ENCODE peak calls at places on chromosome 1, in five cellular contexts. L is EL; O is activated gamma-delta T cell treated with anti-CD3 and anti-CD28 coated beads, Interleukin-2, amount 50 U/mL, for 16 hours; C is HepG2; D is activated naive CD8-positive, alpha-beta T cell treated with anti-CD3 and anti-CD28 coated beads, Interleukin-2, amount 50 U/mL, for 24 hours. A is an unnamed sample.

GRCh38 chr1:44544960-44545359 is 129.3 kb downstream of the TMEM53 start:
- DNase-seq in L (no peak), O (no peak), C (no peak), D (no peak), A (no peak)

GRCh38 chr1:167916766-167917511 is 3.0 kb upstream of the ADCY10 start:
- DNase-seq in L (no peak), D (no peak), C (peak; percentile 92), O (no peak), A (no peak)

GRCh38 chr1:42035830-42036604 is 117.2 kb upstream of the GUCA2B start:
- DNase-seq in L (peak; percentile 92), C (peak; percentile 74), D (peak; percentile 99), O (peak; percentile 98), A (peak; percentile 99)

GRCh38 chr1:88612783-88613182 is 71.3 kb upstream of the PKN2 start:
- DNase-seq in O (no peak), D (no peak), C (no peak), L (no peak), A (no peak)

GRCh38 chr1:237041795-237042466 is at the start of gene RYR2:
- DNase-seq in L (no peak), O (no peak), D (no peak), C (no peak), A (peak; percentile 72)

GRCh38 chr1:88891318-88892145 is at the start of gene GTF2B:
- DNase-seq in C (peak; percentile 89), O (peak; percentile 87), L (peak; percentile 97), D (peak; percentile 92), A (peak; percentile 82)

GRCh38 chr1:233113009-233113712 is 162.8 kb downstream of the NTPCR start:
- DNase-seq in L (peak; percentile 99), C (peak; percentile 48), D (peak; percentile 10), O (no peak), A (peak; percentile 24)

GRCh38 chr1:110336300-110337039 is 2.7 kb upstream of the RBM15 start:
- DNase-seq in L (peak; percentile 57), O (no peak), C (no peak), D (no peak), A (no peak)

GRCh38 chr1:149885364-149886111 is 13.8 kb upstream of the BOLA1 start:
- DNase-seq in L (peak; percentile 89), O (peak; percentile 40), D (peak; percentile 76), C (peak; percentile 88), A (peak; percentile 40)

GRCh38 chr1:23098463-23099170 is 70.0 kb downstream of the LUZP1 start:
- DNase-seq in L (peak; percentile 80), O (peak; percentile 36), C (peak; percentile 62), D (peak; percentile 45), A (peak; percentile 61)

GRCh38 chr1:38076038-38076437 is 29.4 kb upstream of the POU3F1 start:
- DNase-seq in O (no peak), L (no peak), C (no peak), D (no peak), A (peak; percentile 70)

GRCh38 chr1:48817505-48818114 is 40.9 kb upstream of the BEND5 start:
- DNase-seq in O (no peak), C (peak; percentile 18), L (peak; percentile 12), D (peak; percentile 54), A (peak; percentile 79)

GRCh38 chr1:72282690-72283203 is 408 bp upstream of the NEGR1 start:
- DNase-seq in L (peak; percentile 97), O (peak; percentile 38), C (peak; percentile 25), D (peak; percentile 71), A (peak; percentile 88)

GRCh38 chr1:78005755-78006154 is 1.0 kb downstream of the DNAJB4 start:
- DNase-seq in C (peak; percentile 64), D (no peak), O (no peak), L (peak; percentile 91), A (no peak)

GRCh38 chr1:68358439-68358838 is 91.3 kb downstream of the RPE65 start:
- DNase-seq in C (no peak), D (no peak), O (no peak), L (no peak), A (no peak)

GRCh38 chr1:114024049-114024448 is 44.8 kb downstream of the OLFML3 start:
- DNase-seq in O (no peak), C (no peak), D (no peak), L (no peak), A (no peak)

GRCh38 chr1:3902546-3902945 is 2.5 kb upstream of the C1orf174 start:
- DNase-seq in C (no peak), L (no peak), D (no peak), O (no peak), A (no peak)

GRCh38 chr1:1273152-1273534 is 511 bp downstream of the UBE2J2 start:
- DNase-seq in D (no peak), C (no peak), O (no peak), L (no peak), A (no peak)

GRCh38 chr1:15173863-15174614 is 20.5 kb downstream of the TMEM51 start:
- DNase-seq in C (peak; percentile 78), O (no peak), D (no peak), L (no peak), A (no peak)

GRCh38 chr1:230858918-230859819 is 9.2 kb downstream of the C1orf198 start:
- DNase-seq in O (no peak), L (peak; percentile 89), C (no peak), D (no peak), A (no peak)

GRCh38 chr1:24415910-24416665 is 486 bp downstream of the NIPAL3 start:
- DNase-seq in C (no peak), D (no peak), O (peak; percentile 3), L (peak; percentile 39), A (no peak)

GRCh38 chr1:206472454-206472853 is 2.2 kb downstream of the IKBKE start:
- DNase-seq in O (no peak), C (peak; percentile 31), D (peak; percentile 46), L (peak; percentile 92), A (peak; percentile 61)

GRCh38 chr1:62391369-62391971 is 45.4 kb upstream of the USP1 start:
- DNase-seq in L (peak; percentile 27), O (no peak), C (peak; percentile 62), D (peak; percentile 17), A (peak; percentile 58)

GRCh38 chr1:150259758-150260669 is 2.4 kb downstream of the CA14 start:
- DNase-seq in D (no peak), C (peak; percentile 79), O (no peak), L (peak; percentile 45), A (peak; percentile 34)

GRCh38 chr1:64396817-64397216 is 73.1 kb upstream of the CACHD1 start:
- DNase-seq in C (no peak), L (no peak), O (no peak), D (no peak), A (no peak)

GRCh38 chr1:166811691-166812090 is 27.6 kb upstream of the POGK start:
- DNase-seq in D (no peak), L (peak; percentile 4), O (no peak), C (no peak), A (no peak)

GRCh38 chr1:110003747-110004428 is 19.3 kb downstream of the AHCYL1 start:
- DNase-seq in O (no peak), D (peak; percentile 35), L (peak; percentile 97), C (peak; percentile 67), A (peak; percentile 34)

GRCh38 chr1:117572546-117572945 is 33.3 kb upstream of the TENT5C start:
- DNase-seq in C (no peak), D (peak; percentile 6), L (no peak), O (no peak), A (no peak)

GRCh38 chr1:153534933-153535663 is 693 bp downstream of the S100A6 start:
- DNase-seq in D (peak; percentile 48), C (no peak), L (peak; percentile 61), O (no peak), A (no peak)

GRCh38 chr1:59198565-59198964 is 98.3 kb upstream of the FGGY start:
- DNase-seq in L (no peak), O (no peak), D (no peak), C (no peak), A (no peak)

GRCh38 chr1:103576065-103576464 is 4.7 kb downstream of the AMY2B start:
- DNase-seq in O (no peak), L (no peak), C (no peak), D (no peak), A (no peak)